ENCODE peak calls at places on chromosomes 5 and 9, in seven cellular contexts. A, X, V, T, S, H and D are unnamed samples.
A peak's percentile ranks its signal among the peaks of the same experiment; 100 is the strongest.

GRCh38 chr5:138611295-138612220 is 36.4 kb upstream of the HSPA9 start:
- DNase-seq in A (no peak), X (no peak), V (no peak), T (no peak), S (peak; percentile 36), H (no peak), D (no peak)

GRCh38 chr5:111697881-111698757 is 58.9 kb downstream of the NREP start:
- DNase-seq in A (no peak), X (no peak), V (peak; percentile 23), T (no peak), S (peak; percentile 16), H (no peak), D (no peak)

GRCh38 chr5:167770461-167770860 is 521.0 kb upstream of the WWC1 start:
- DNase-seq in A (no peak), X (no peak), V (peak; percentile 96), T (no peak), S (no peak), H (no peak), D (no peak)

GRCh38 chr5:53170748-53171349 is 61.3 kb upstream of the MOCS2 start:
- DNase-seq in A (no peak), X (no peak), V (no peak), T (no peak), S (peak; percentile 67), H (no peak), D (no peak)

GRCh38 chr9:128818839-128819715 is 777 bp downstream of the ENDOG start:
- DNase-seq in A (no peak), X (no peak), V (no peak), T (peak; percentile 65), S (peak; percentile 52), H (peak; percentile 37), D (no peak)

GRCh38 chr5:132385321-132386105 is 16.0 kb downstream of the SLC22A5 start:
- DNase-seq in A (no peak), X (peak; percentile 7), V (no peak), T (peak; percentile 86), S (peak; percentile 75), H (peak; percentile 55), D (no peak)

GRCh38 chr9:121498487-121499176 is 1.0 kb downstream of the GGTA1 start:
- DNase-seq in A (no peak), X (no peak), V (no peak), T (peak; percentile 36), S (peak; percentile 48), H (no peak), D (no peak)

GRCh38 chr5:61256474-61256873 is 75.6 kb upstream of the ZSWIM6 start:
- DNase-seq in A (no peak), X (no peak), V (no peak), T (no peak), S (no peak), H (no peak), D (no peak)

GRCh38 chr9:16442622-16443021 is 427.8 kb downstream of the BNC2 start:
- DNase-seq in A (no peak), X (no peak), V (no peak), T (no peak), S (no peak), H (no peak), D (peak; percentile 74)

GRCh38 chr5:68217476-68217984 is 2.0 kb downstream of the PIK3R1 start:
- DNase-seq in A (no peak), X (no peak), V (no peak), T (no peak), S (peak; percentile 6), H (no peak), D (no peak)

GRCh38 chr5:135122797-135123196 is 88.8 kb upstream of the PITX1 start:
- DNase-seq in A (no peak), X (no peak), V (no peak), T (no peak), S (no peak), H (no peak), D (no peak)

GRCh38 chr5:24401767-24402166 is 243.0 kb downstream of the CDH10 start:
- DNase-seq in A (no peak), X (no peak), V (no peak), T (no peak), S (no peak), H (no peak), D (no peak)

GRCh38 chr5:163106098-163106497 is 331.3 kb upstream of the CCNG1 start:
- DNase-seq in A (no peak), X (no peak), V (no peak), T (no peak), S (peak; percentile 25), H (no peak), D (no peak)

GRCh38 chr9:115494393-115494792 is 376.4 kb upstream of the TNC start:
- DNase-seq in A (no peak), X (no peak), V (no peak), T (no peak), S (no peak), H (no peak), D (no peak)

GRCh38 chr5:83149671-83150070 is 72.3 kb downstream of the XRCC4 start:
- DNase-seq in A (no peak), X (no peak), V (no peak), T (no peak), S (no peak), H (no peak), D (no peak)

GRCh38 chr5:155941340-155941739 is 385.6 kb upstream of the SGCD start:
- DNase-seq in A (no peak), X (no peak), V (no peak), T (no peak), S (no peak), H (no peak), D (no peak)

GRCh38 chr5:68331202-68332108 is 115.9 kb downstream of the PIK3R1 start:
- DNase-seq in A (no peak), X (no peak), V (no peak), T (peak; percentile 26), S (no peak), H (no peak), D (no peak)

GRCh38 chr5:75465480-75465879 is 45.9 kb downstream of the CERT1 start:
- DNase-seq in A (no peak), X (no peak), V (peak; percentile 1), T (no peak), S (no peak), H (no peak), D (no peak)

GRCh38 chr5:81425569-81425968 is 31.6 kb upstream of the ACOT12 start:
- DNase-seq in A (no peak), X (peak; percentile 6), V (peak; percentile 32), T (peak; percentile 26), S (peak; percentile 43), H (no peak), D (no peak)

GRCh38 chr5:157290981-157291711 is 25.2 kb downstream of the CYFIP2 start:
- DNase-seq in A (no peak), X (no peak), V (no peak), T (no peak), S (peak; percentile 83), H (no peak), D (no peak)

GRCh38 chr5:163607256-163607655 is 101.8 kb downstream of the MAT2B start:
- DNase-seq in A (no peak), X (no peak), V (no peak), T (no peak), S (no peak), H (no peak), D (no peak)

GRCh38 chr5:43997647-43998251 is 391.5 kb downstream of the FGF10 start:
- DNase-seq in A (no peak), X (no peak), V (no peak), T (no peak), S (no peak), H (no peak), D (no peak)

GRCh38 chr5:58072202-58072791 is 387.6 kb downstream of the PLK2 start:
- DNase-seq in A (no peak), X (peak; percentile 42), V (no peak), T (no peak), S (peak; percentile 36), H (no peak), D (no peak)

GRCh38 chr9:79946718-79947117 is 375.0 kb downstream of the TLE4 start:
- DNase-seq in A (no peak), X (no peak), V (no peak), T (no peak), S (no peak), H (no peak), D (no peak)

GRCh38 chr9:122218885-122219855 is 9.6 kb downstream of the LHX6 start:
- DNase-seq in A (no peak), X (no peak), V (no peak), T (no peak), S (no peak), H (no peak), D (no peak)

GRCh38 chr5:40909233-40909632 is at the start of gene C7:
- DNase-seq in A (no peak), X (no peak), V (no peak), T (no peak), S (no peak), H (no peak), D (no peak)

GRCh38 chr5:68067353-68067752 is 148.2 kb upstream of the PIK3R1 start:
- DNase-seq in A (no peak), X (no peak), V (no peak), T (no peak), S (no peak), H (no peak), D (no peak)

GRCh38 chr9:131690950-131691573 is 48.8 kb downstream of the RAPGEF1 start:
- DNase-seq in A (no peak), X (no peak), V (no peak), T (no peak), S (no peak), H (no peak), D (no peak)